ENCODE peak calls at places on chromosomes 3 and 15, in five cellular contexts. E is trophoblast cell, R is SK-N-SH, Q is IMR-90, C is GM23248. H is an unnamed sample.

GRCh38 chr15:60038111-60038521 is 34.0 kb downstream of the FOXB1 start:
- DNase-seq in E (no peak), R (no peak), Q (no peak), C (no peak), H (peak; percentile 28)

GRCh38 chr3:43879166-43879565 is 188.4 kb downstream of the ABHD5 start:
- DNase-seq in E (peak; percentile 20), R (no peak), Q (no peak), C (peak; percentile 43), H (no peak)

GRCh38 chr3:45215466-45215865 is 10.6 kb downstream of the TMEM158 start:
- DNase-seq in E (no peak), R (no peak), Q (no peak), C (no peak), H (no peak)

GRCh38 chr3:73461582-73461981 is 163.2 kb downstream of the PDZRN3 start:
- DNase-seq in E (no peak), R (no peak), Q (peak; percentile 72), C (peak; percentile 5), H (no peak)

GRCh38 chr3:4438296-4438695 is 28.8 kb downstream of the SUMF1 start:
- DNase-seq in E (peak; percentile 82), R (no peak), Q (no peak), C (no peak), H (no peak)

GRCh38 chr15:94780108-94780507 is 548.7 kb downstream of the MCTP2 start:
- DNase-seq in E (no peak), R (no peak), Q (no peak), C (no peak), H (no peak)

GRCh38 chr3:149576071-149576564 is 81.7 kb downstream of the WWTR1 start:
- DNase-seq in E (no peak), R (no peak), Q (peak; percentile 99), C (peak; percentile 97), H (peak; percentile 76)

GRCh38 chr15:80203361-80203885 is 48.6 kb downstream of the CTXND1 start:
- DNase-seq in E (no peak), R (no peak), Q (no peak), C (no peak), H (no peak)

GRCh38 chr3:148999806-149000205 is 8.5 kb downstream of the GYG1 start:
- DNase-seq in E (peak; percentile 26), R (no peak), Q (peak; percentile 68), C (no peak), H (no peak)

GRCh38 chr3:65828706-65829105 is 210.0 kb downstream of the MAGI1 start:
- DNase-seq in E (peak; percentile 25), R (no peak), Q (peak; percentile 31), C (peak; percentile 78), H (no peak)

GRCh38 chr3:151356791-151357460 is 27.6 kb upstream of the P2RY13 start:
- DNase-seq in E (no peak), R (peak; percentile 2), Q (peak; percentile 30), C (no peak), H (no peak)

GRCh38 chr3:100426029-100426682 is 24.8 kb downstream of the LNP1 start:
- DNase-seq in E (no peak), R (no peak), Q (no peak), C (no peak), H (no peak)

GRCh38 chr3:15286022-15286421 is 46.4 kb downstream of the SH3BP5 start:
- DNase-seq in E (no peak), R (no peak), Q (no peak), C (no peak), H (no peak)

GRCh38 chr15:101329867-101330380 is 34.9 kb upstream of the SNRPA1 start:
- DNase-seq in E (no peak), R (no peak), Q (no peak), C (no peak), H (no peak)

GRCh38 chr3:59339818-59340217 is 290.0 kb upstream of the CFAP20DC start:
- DNase-seq in E (no peak), R (no peak), Q (no peak), C (no peak), H (no peak)

GRCh38 chr3:147395975-147396708 is 10.2 kb downstream of the ZIC4 start:
- DNase-seq in E (no peak), R (no peak), Q (no peak), C (no peak), H (no peak)

GRCh38 chr3:67946446-67946845 is 292.0 kb upstream of the SUCLG2 start:
- DNase-seq in E (peak; percentile 19), R (no peak), Q (peak; percentile 1), C (no peak), H (no peak)

GRCh38 chr15:96924570-96924969 is 594.1 kb downstream of the NR2F2 start:
- DNase-seq in E (no peak), R (no peak), Q (no peak), C (no peak), H (no peak)

GRCh38 chr15:87940763-87941162 is 315.8 kb downstream of the NTRK3 start:
- DNase-seq in E (no peak), R (no peak), Q (no peak), C (no peak), H (no peak)

GRCh38 chr3:51245871-51246270 is 139.2 kb upstream of the MANF start:
- DNase-seq in E (no peak), R (no peak), Q (no peak), C (no peak), H (no peak)

GRCh38 chr3:128112406-128112968 is 11.1 kb downstream of the RUVBL1 start:
- DNase-seq in E (no peak), R (peak; percentile 78), Q (peak; percentile 90), C (peak; percentile 94), H (no peak)

GRCh38 chr3:149657796-149658443 is at the start of gene WWTR1:
- DNase-seq in E (peak; percentile 88), R (peak; percentile 80), Q (peak; percentile 94), C (peak; percentile 94), H (no peak)

GRCh38 chr15:100097342-100097899 is 244.4 kb downstream of the ADAMTS17 start:
- DNase-seq in E (no peak), R (no peak), Q (no peak), C (no peak), H (no peak)

GRCh38 chr15:93800805-93801204 is 430.6 kb upstream of the MCTP2 start:
- DNase-seq in E (no peak), R (no peak), Q (no peak), C (no peak), H (no peak)

GRCh38 chr3:125662675-125663074 is 67.4 kb upstream of the OSBPL11 start:
- DNase-seq in E (no peak), R (no peak), Q (no peak), C (peak; percentile 50), H (no peak)

GRCh38 chr15:68536331-68537095 is 42.3 kb upstream of the CORO2B start:
- DNase-seq in E (no peak), R (no peak), Q (peak; percentile 98), C (peak; percentile 96), H (no peak)

GRCh38 chr3:37015631-37016030 is 22.3 kb downstream of the MLH1 start:
- DNase-seq in E (no peak), R (no peak), Q (no peak), C (no peak), H (no peak)

GRCh38 chr3:115862824-115863223 is 239.5 kb downstream of the GAP43 start:
- DNase-seq in E (no peak), R (no peak), Q (no peak), C (no peak), H (no peak)

GRCh38 chr3:4720316-4721075 is 227.3 kb downstream of the ITPR1 start:
- DNase-seq in E (no peak), R (no peak), Q (peak; percentile 71), C (peak; percentile 84), H (no peak)

GRCh38 chr15:33540174-33540573 is 229.4 kb downstream of the RYR3 start:
- DNase-seq in E (no peak), R (no peak), Q (no peak), C (no peak), H (no peak)

GRCh38 chr3:146953523-146954125 is 348.5 kb upstream of the PLSCR5 start:
- DNase-seq in E (no peak), R (no peak), Q (peak; percentile 1), C (peak; percentile 66), H (no peak)

GRCh38 chr3:17518189-17519059 is 224.0 kb downstream of the TBC1D5 start:
- DNase-seq in E (no peak), R (no peak), Q (no peak), C (no peak), H (no peak)

GRCh38 chr3:16514799-16515353 is 1.4 kb upstream of the RFTN1 start:
- DNase-seq in E (no peak), R (no peak), Q (no peak), C (no peak), H (no peak)
- H3K4me2 ChIP-seq in E (no peak overlapping the region), R (peak overlapping the region; percentile 95), Q (no peak overlapping the region), C (no peak overlapping the region), H (no peak overlapping the region)

DNA sequence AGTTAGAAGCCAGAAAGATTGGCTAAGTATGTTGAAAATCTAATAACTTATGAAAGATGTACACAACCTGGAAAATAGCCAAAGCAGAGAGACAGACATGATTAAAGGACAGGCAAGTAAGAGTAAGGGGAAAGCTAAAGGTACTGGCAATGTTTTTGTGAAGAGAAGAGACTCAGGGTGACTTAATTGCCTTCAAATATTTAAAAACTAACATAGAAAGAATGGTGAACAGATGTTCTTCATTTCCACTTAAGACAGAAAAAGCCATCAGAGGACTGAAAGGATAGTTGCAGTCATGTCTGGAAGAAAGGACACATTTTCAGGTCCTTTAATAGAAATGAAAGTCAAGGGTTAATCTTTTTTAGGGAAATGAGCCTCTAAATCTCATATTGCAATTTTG is 68.8 kb downstream of the ZNF385D start:
- DNase-seq in E (no peak), R (no peak), Q (no peak), C (peak; percentile 31), H (no peak)
- H3K4me2 ChIP-seq in E (no peak overlapping the region), R (no peak overlapping the region), Q (no peak overlapping the region), C (peak overlapping the region; percentile 24), H (no peak overlapping the region)

DNA sequence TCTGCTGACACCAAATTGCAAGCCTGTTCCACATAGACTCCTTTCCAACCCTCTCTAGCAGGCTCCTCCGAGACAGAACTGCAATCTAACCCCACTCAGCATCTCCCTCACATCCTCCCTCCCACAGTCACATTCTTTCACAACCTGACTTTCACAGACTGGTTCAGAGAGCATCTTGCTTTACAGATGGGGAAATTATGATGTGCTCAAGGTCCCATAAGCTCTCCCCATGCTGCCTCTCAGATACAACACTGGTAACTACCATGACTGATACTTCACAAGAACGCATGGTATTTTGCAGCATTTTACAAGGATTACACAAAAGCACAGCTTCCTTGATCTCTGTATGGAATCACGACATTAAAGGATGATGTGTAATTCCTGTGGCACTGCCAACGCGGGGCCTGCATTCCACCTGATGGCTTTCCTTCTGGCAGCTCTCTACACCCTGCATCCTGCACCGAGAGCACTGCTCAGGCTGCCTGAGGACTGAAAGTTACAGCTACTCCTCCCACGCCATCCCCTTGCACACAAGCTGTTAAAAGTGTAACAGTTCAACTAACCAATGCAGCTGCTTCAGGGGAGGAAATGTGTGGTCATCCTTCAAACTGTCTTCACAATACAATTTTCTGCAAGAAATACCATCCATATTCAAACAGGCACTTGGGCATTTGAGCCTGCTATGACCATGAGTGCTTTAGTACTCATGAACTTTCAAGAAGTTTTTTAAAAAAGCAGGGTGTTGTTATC is 27.6 kb downstream of the TBC1D2B start:
- DNase-seq in E (peak; percentile 35), R (no peak), Q (peak; percentile 91), C (peak; percentile 90), H (no peak)
- H3K4me2 ChIP-seq in E (no peak overlapping the region), R (no peak overlapping the region), Q (peak overlapping the region; percentile 3), C (peak overlapping the region; percentile 54), H (no peak overlapping the region)

DNA sequence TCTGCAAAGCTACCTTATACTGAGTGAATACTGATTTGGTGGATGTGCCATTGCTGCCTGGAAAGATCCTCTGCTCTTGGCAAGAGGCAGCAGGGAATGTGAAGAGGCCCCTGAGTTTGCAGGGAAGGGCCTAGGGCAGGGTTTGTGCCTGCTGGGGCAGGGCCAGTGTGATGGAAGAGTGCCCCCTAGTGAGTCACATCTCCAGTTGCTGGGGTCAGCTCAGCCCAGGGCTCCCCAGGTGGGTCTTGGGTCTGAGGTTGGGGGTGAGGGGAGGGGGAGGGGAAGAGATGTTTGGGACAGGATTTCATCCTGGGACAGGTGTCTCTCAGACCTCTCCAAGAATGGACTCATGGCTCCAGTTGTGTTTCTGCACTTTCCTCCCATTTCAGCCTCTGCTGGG is 4.1 kb upstream of the AMOTL2 start:
- DNase-seq in E (no peak), R (peak; percentile 64), Q (no peak), C (no peak), H (no peak)
- H3K4me2 ChIP-seq in E (no peak overlapping the region), R (no peak overlapping the region), Q (no peak overlapping the region), C (no peak overlapping the region), H (no peak overlapping the region)